ENCODE peak calls at places on chromosomes 3 and 15, in six cellular contexts. B is H1; Y is WTC11; A is choroid plexus epithelial cell; P is SK-N-DZ; R is stimulated activated effector memory CD8-positive, alpha-beta T cell treated with anti-CD3 and anti-CD28 coated beads, Interleukin-12 subunit alpha, Interleukin-12 subunit beta, amount 100 ng/mL, for 72 hours. N is an unnamed sample.

GRCh38 chr3:15768421-15769255 is 29.1 kb downstream of the ANKRD28 start:
- DNase-seq in P (no peak), R (no peak), B (no peak), Y (no peak), A (peak), N (peak)

GRCh38 chr3:134682196-134682880 is 31.5 kb upstream of the KY start:
- DNase-seq in B (no peak), A (peak), Y (no peak), R (no peak), P (no peak), N (no peak)

GRCh38 chr3:14467723-14468620 is 65.6 kb downstream of the SLC6A6 start:
- DNase-seq in B (peak), P (peak), Y (peak), A (peak), R (peak), N (peak)

GRCh38 chr3:179067839-179068238 is 3.8 kb downstream of the ZMAT3 start:
- DNase-seq in A (no peak), R (no peak), P (no peak), B (no peak), Y (no peak), N (peak)

GRCh38 chr3:172550347-172550943 is 27.2 kb upstream of the TNFSF10 start:
- DNase-seq in R (peak), B (no peak), Y (no peak), A (peak), P (no peak), N (peak)

GRCh38 chr3:178671261-178672191 is 135.3 kb downstream of the KCNMB2 start:
- DNase-seq in Y (no peak), B (no peak), A (peak), P (no peak), R (no peak), N (peak)

GRCh38 chr15:53536479-53537120 is 222.9 kb downstream of the WDR72 start:
- DNase-seq in B (no peak), R (no peak), P (no peak), A (no peak), Y (no peak), N (peak)

GRCh38 chr15:101463265-101463664 is 26.2 kb downstream of the PCSK6 start:
- DNase-seq in B (no peak), P (no peak), R (no peak), A (no peak), Y (no peak), N (no peak)

GRCh38 chr15:67381416-67382045 is 126.9 kb downstream of the IQCH start:
- DNase-seq in Y (no peak), A (no peak), P (no peak), R (no peak), B (no peak), N (no peak)

GRCh38 chr15:79494963-79495362 is 62.8 kb downstream of the MINAR1 start:
- DNase-seq in P (no peak), R (no peak), A (no peak), Y (no peak), B (no peak), N (no peak)

GRCh38 chr3:138051946-138052802 is 42.2 kb downstream of the CLDN18 start:
- DNase-seq in B (no peak), Y (peak), R (no peak), P (peak), A (peak), N (peak)

GRCh38 chr3:16481570-16481897 is 32.0 kb downstream of the RFTN1 start:
- DNase-seq in A (no peak), R (no peak), B (no peak), P (peak), Y (no peak), N (no peak)

GRCh38 chr3:126155819-126156218 is 24.6 kb downstream of the ALDH1L1 start:
- DNase-seq in Y (no peak), R (no peak), B (no peak), P (no peak), A (no peak), N (no peak)

GRCh38 chr15:86608461-86608860 is 528.8 kb downstream of the AGBL1 start:
- DNase-seq in R (no peak), P (no peak), Y (no peak), B (no peak), A (peak), N (peak)

GRCh38 chr15:73796266-73796939 is 43.3 kb upstream of the INSYN1 start:
- DNase-seq in Y (no peak), P (no peak), A (no peak), B (no peak), R (no peak), N (no peak)

GRCh38 chr15:83200162-83200561 is 7.5 kb downstream of the HDGFL3 start:
- DNase-seq in Y (no peak), B (no peak), A (peak), R (no peak), P (no peak), N (peak)

GRCh38 chr15:82139823-82140268 is 94.0 kb upstream of the MEX3B start:
- DNase-seq in R (no peak), Y (no peak), B (no peak), A (peak), P (peak), N (peak)

GRCh38 chr3:42749753-42750231 is 23.3 kb downstream of the CCDC13 start:
- DNase-seq in P (peak), B (no peak), A (peak), R (no peak), Y (peak), N (peak)

GRCh38 chr15:60526127-60526616 is 47.2 kb upstream of the ICE2 start:
- DNase-seq in R (no peak), P (peak), Y (no peak), A (no peak), B (no peak), N (no peak)

GRCh38 chr3:170506556-170506955 is 79.3 kb downstream of the SLC7A14 start:
- DNase-seq in R (no peak), P (no peak), B (no peak), Y (no peak), A (peak), N (no peak)

GRCh38 chr3:141814375-141814774 is 51.2 kb downstream of the GRK7 start:
- DNase-seq in P (no peak), R (no peak), A (no peak), Y (no peak), B (no peak), N (no peak)

GRCh38 chr15:69296606-69297005 is 2.1 kb upstream of the PAQR5 start:
- DNase-seq in A (no peak), Y (no peak), P (no peak), B (no peak), R (no peak), N (no peak)

GRCh38 chr15:39499151-39499550 is 81.7 kb upstream of the THBS1 start:
- DNase-seq in R (no peak), Y (no peak), A (no peak), B (no peak), P (no peak), N (no peak)